ENCODE peak calls at places on chromosome 22, in seven cellular contexts. K, G, W, E, F, V and X are unnamed samples.

GRCh38 chr22:32708835-32709234 is 92.7 kb upstream of the TIMP3 start:
- DNase-seq in K (peak), G (peak), W (no peak), E (no peak), F (no peak), V (no peak), X (no peak)

GRCh38 chr22:32710896-32711295 is 90.6 kb upstream of the TIMP3 start:
- DNase-seq in K (no peak), G (no peak), W (no peak), E (no peak), F (no peak), V (no peak), X (no peak)

GRCh38 chr22:27110985-27111451 is 453.6 kb downstream of the MIAT start:
- DNase-seq in K (no peak), G (peak), W (no peak), E (peak), F (peak), V (no peak), X (no peak)

GRCh38 chr22:50443202-50443601 is 31.6 kb downstream of the SBF1 start:
- DNase-seq in K (no peak), G (peak), W (no peak), E (no peak), F (no peak), V (no peak), X (no peak)

GRCh38 chr22:44952863-44953790 is 56.7 kb downstream of the PHF21B start:
- DNase-seq in K (no peak), G (no peak), W (no peak), E (no peak), F (no peak), V (no peak), X (no peak)

GRCh38 chr22:22074634-22075381 is 92.2 kb upstream of the TOP3B start:
- DNase-seq in K (peak), G (no peak), W (no peak), E (peak), F (no peak), V (no peak), X (no peak)

GRCh38 chr22:40524392-40525249 is 111.9 kb downstream of the MRTFA start:
- DNase-seq in K (peak), G (peak), W (no peak), E (no peak), F (no peak), V (no peak), X (no peak)

GRCh38 chr22:35349704-35350538 is 31.0 kb upstream of the HMOX1 start:
- DNase-seq in K (no peak), G (peak), W (no peak), E (peak), F (no peak), V (peak), X (no peak)

GRCh38 chr22:27447316-27447715 is 354.2 kb downstream of the MN1 start:
- DNase-seq in K (no peak), G (no peak), W (no peak), E (no peak), F (no peak), V (no peak), X (no peak)

GRCh38 chr22:50314455-50315288 is 7.2 kb upstream of the PLXNB2 start:
- DNase-seq in K (no peak), G (no peak), W (no peak), E (peak), F (no peak), V (no peak), X (no peak)

GRCh38 chr22:36160499-36160942 is at the start of gene APOL3:
- DNase-seq in K (peak), G (peak), W (peak), E (no peak), F (no peak), V (peak), X (no peak)

GRCh38 chr22:30288414-30289125 is 735 bp downstream of the CASTOR1 start:
- DNase-seq in K (no peak), G (no peak), W (no peak), E (no peak), F (no peak), V (no peak), X (no peak)

GRCh38 chr22:50151571-50152537 is 18.7 kb upstream of the PANX2 start:
- DNase-seq in K (no peak), G (no peak), W (no peak), E (no peak), F (no peak), V (no peak), X (no peak)

GRCh38 chr22:23722168-23722567 is 28.7 kb downstream of the ZNF70 start:
- DNase-seq in K (no peak), G (no peak), W (no peak), E (no peak), F (no peak), V (no peak), X (no peak)

GRCh38 chr22:45554040-45554406 is 51.3 kb downstream of the FBLN1 start:
- DNase-seq in K (no peak), G (no peak), W (no peak), E (no peak), F (no peak), V (no peak), X (no peak)

GRCh38 chr22:45895436-45896152 is 81.4 kb downstream of the WNT7B start:
- DNase-seq in K (no peak), G (no peak), W (no peak), E (no peak), F (no peak), V (no peak), X (no peak)

GRCh38 chr22:49948958-49949913 is 11.3 kb upstream of the PIM3 start:
- DNase-seq in K (peak), G (no peak), W (no peak), E (peak), F (no peak), V (no peak), X (no peak)

GRCh38 chr22:31715157-31715778 is 34.7 kb downstream of the PRR14L start:
- DNase-seq in K (no peak), G (no peak), W (no peak), E (no peak), F (no peak), V (no peak), X (no peak)

GRCh38 chr22:35258144-35258988 is 1.1 kb downstream of the HMGXB4 start:
- DNase-seq in K (peak), G (peak), W (no peak), E (peak), F (peak), V (no peak), X (no peak)

GRCh38 chr22:19086944-19087343 is 35.3 kb downstream of the DGCR2 start:
- DNase-seq in K (peak), G (peak), W (no peak), E (no peak), F (no peak), V (no peak), X (no peak)

GRCh38 chr22:24434472-24435322 is 7.3 kb downstream of the ADORA2A start:
- DNase-seq in K (no peak), G (no peak), W (no peak), E (no peak), F (no peak), V (no peak), X (no peak)

GRCh38 chr22:35540600-35541253 is at the start of gene RASD2:
- DNase-seq in K (peak), G (peak), W (no peak), E (peak), F (no peak), V (peak), X (no peak)

GRCh38 chr22:35705141-35705540 is 12.5 kb upstream of the APOL5 start:
- DNase-seq in K (peak), G (peak), W (no peak), E (no peak), F (no peak), V (no peak), X (peak)

GRCh38 chr22:33476716-33477115 is 418.5 kb upstream of the SYN3 start:
- DNase-seq in K (peak), G (no peak), W (no peak), E (peak), F (no peak), V (no peak), X (no peak)

GRCh38 chr22:18035740-18036139 is 11.4 kb upstream of the MICAL3 start:
- DNase-seq in K (peak), G (peak), W (no peak), E (peak), F (no peak), V (no peak), X (no peak)

GRCh38 chr22:19353363-19354131 is 62.0 kb upstream of the CLTCL1 start:
- DNase-seq in K (no peak), G (no peak), W (no peak), E (no peak), F (no peak), V (no peak), X (no peak)

GRCh38 chr22:36405221-36405631 is 17.5 kb upstream of the MYH9 start:
- DNase-seq in K (no peak), G (no peak), W (no peak), E (no peak), F (no peak), V (no peak), X (no peak)

GRCh38 chr22:40410272-40410671 is 39.9 kb downstream of the SGSM3 start:
- DNase-seq in K (peak), G (peak), W (no peak), E (no peak), F (no peak), V (no peak), X (no peak)

GRCh38 chr22:17724678-17725464 is 49.4 kb downstream of the BID start:
- DNase-seq in K (no peak), G (no peak), W (no peak), E (no peak), F (no peak), V (no peak), X (no peak)

GRCh38 chr22:50481045-50481439 is 301 bp upstream of the ADM2 start:
- DNase-seq in K (no peak), G (no peak), W (no peak), E (no peak), F (no peak), V (no peak), X (no peak)

GRCh38 chr22:50526849-50527801 is 1.7 kb upstream of the SCO2 start:
- DNase-seq in K (no peak), G (peak), W (peak), E (no peak), F (no peak), V (peak), X (no peak)

GRCh38 chr22:31284241-31284745 is 8.0 kb downstream of the PIK3IP1 start:
- DNase-seq in K (no peak), G (no peak), W (no peak), E (no peak), F (no peak), V (no peak), X (no peak)

GRCh38 chr22:38761202-38762162 is 5.7 kb upstream of the SUN2 start:
- DNase-seq in K (no peak), G (no peak), W (no peak), E (no peak), F (no peak), V (no peak), X (no peak)

GRCh38 chr22:30940655-30941362 is 27.8 kb downstream of the MORC2 start:
- DNase-seq in K (no peak), G (no peak), W (no peak), E (no peak), F (no peak), V (no peak), X (no peak)

DNA sequence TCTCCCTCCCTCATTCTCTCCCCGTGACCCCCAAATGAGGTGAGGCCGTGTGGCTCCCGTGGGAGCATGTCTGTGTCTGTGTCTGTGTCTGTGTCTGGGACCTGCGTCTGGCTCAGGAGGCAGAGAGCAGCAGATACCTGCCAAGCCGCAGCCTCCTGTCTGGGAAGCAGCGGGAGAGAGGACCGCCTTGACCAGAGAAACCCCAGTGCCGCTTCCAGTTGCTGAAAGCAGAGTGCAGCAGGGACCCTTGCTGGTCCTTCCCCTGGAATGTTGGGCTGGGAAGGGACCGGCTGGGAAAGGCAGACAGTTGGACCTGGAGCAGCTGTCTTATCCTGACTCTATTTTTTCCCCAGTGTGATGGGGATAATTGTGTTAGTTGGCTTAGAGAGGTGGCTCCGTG is 525 bp downstream of the CSDC2 start:
- DNase-seq in K (no peak), G (no peak), W (no peak), E (peak), F (no peak), V (no peak), X (no peak)
- H3K4me3 ChIP-seq in K (no peak), G (peak), W (no peak), E (no peak), F (peak), V (peak), X (peak)

GRCh38 chr22:29205598-29206371 is at the start of gene EMID1:
- DNase-seq in K (no peak), G (peak), W (no peak), E (peak), F (no peak), V (peak), X (no peak)
- TF ChIP-seq CTCF in K (peak), G (no peak), W (no peak), E (peak), F (peak), V (peak), X (no peak)

DNA sequence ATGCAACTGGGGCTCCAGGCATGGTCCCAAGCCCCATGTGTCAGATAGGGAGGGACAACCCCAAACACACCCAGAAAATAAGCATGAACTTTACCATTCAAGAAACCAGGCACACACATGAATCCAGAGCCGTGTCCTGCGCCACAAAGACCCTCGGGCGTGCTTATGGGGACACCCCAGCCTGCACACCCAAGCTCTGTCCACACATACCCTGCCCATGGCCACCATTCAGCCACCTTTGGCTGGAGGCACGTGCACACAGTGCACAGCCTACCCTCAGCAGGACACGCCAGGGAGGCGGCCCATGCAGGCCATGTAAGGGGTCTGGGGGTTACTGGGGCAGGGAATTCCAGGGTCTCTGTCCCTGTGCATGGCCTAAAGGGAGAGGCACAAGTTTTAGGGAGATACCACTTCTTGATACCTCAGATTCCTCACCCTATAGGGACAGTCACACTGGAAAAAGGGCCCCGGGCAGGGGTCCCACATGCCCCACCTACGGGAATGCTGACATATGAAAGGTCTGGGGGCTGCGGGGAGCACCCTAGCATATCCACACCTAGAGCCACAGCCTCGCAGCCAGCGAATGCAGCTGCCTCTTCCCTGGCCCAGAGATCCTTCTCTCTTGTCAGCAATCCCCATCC is 20.6 kb downstream of the PACSIN2 start:
- DNase-seq in K (no peak), G (no peak), W (no peak), E (no peak), F (no peak), V (no peak), X (no peak)
- H3K4me3 ChIP-seq in K (no peak), G (peak), W (no peak), E (no peak), F (no peak), V (no peak), X (no peak)

GRCh38 chr22:37659066-37659896 is 758 bp downstream of the PDXP start:
- DNase-seq in K (no peak), G (no peak), W (no peak), E (peak), F (no peak), V (no peak), X (no peak)

GRCh38 chr22:37660709-37661045 is 2.2 kb downstream of the PDXP start:
- DNase-seq in K (no peak), G (no peak), W (no peak), E (no peak), F (no peak), V (no peak), X (no peak)

GRCh38 chr22:37662039-37662438 is 3.5 kb downstream of the PDXP start:
- DNase-seq in K (no peak), G (no peak), W (no peak), E (no peak), F (no peak), V (no peak), X (no peak)

GRCh38 chr22:37659897-37660708 is 1.6 kb downstream of the PDXP start:
- DNase-seq in K (no peak), G (no peak), W (no peak), E (no peak), F (no peak), V (no peak), X (no peak)

DNA sequence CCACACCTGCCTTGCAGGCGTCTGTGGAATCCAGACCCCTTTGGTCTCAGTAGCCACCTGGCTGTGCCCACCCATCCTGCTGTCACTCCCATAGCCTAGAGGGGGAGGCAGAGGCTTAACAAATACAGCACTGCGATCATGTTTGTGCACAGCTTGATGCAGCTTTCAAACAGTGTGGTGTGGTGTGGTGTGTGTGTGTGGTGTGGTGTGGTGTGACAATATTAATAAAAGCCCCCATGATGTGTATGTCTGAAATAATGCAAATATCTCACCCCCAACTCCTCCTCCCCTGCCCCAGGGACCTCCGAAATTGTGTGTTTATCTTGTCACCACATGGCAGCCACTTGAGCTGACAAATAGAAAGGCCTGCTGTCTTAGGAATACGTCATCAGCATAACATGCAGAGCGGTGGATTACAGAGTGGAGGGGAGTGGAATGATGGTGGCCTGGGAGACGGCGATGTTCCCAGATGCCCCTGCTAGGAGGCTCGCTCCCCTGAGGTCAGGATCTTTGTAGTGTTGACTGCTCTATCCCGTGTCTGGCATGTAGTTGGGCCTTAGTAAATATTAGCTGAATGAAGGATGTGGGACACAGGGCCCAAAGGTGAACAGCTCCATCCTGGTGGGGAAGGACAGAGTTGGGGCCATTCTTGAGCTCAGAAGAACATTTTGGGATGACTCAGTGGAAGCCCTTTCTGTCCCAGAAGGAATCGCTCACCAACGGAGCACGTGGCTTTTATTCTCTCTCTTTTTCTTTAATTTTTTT is 2.8 kb downstream of the PDXP start:
- DNase-seq in K (peak), G (peak), W (no peak), E (peak), F (peak), V (no peak), X (no peak)
- TF ChIP-seq CTCF in K (peak), G (peak), W (no peak), E (peak), F (peak), V (peak), X (peak)

GRCh38 chr22:20435436-20436308 is 2.0 kb downstream of the SCARF2 start:
- DNase-seq in K (no peak), G (no peak), W (no peak), E (no peak), F (no peak), V (no peak), X (no peak)
- H3K4me3 ChIP-seq in K (no peak), G (peak), W (no peak), E (peak), F (peak), V (peak), X (peak)

GRCh38 chr22:20758688-20759087 is 15.2 kb upstream of the SERPIND1 start:
- DNase-seq in K (no peak), G (no peak), W (no peak), E (no peak), F (no peak), V (no peak), X (no peak)
- TF ChIP-seq CTCF in K (peak), G (no peak), W (no peak), E (no peak), F (no peak), V (no peak), X (no peak)

GRCh38 chr22:28810839-28811491 is 10.6 kb upstream of the XBP1 start:
- DNase-seq in K (no peak), G (no peak), W (no peak), E (no peak), F (no peak), V (no peak), X (no peak)
- H3K4me3 ChIP-seq in K (no peak), G (no peak), W (no peak), E (no peak), F (no peak), V (no peak), X (no peak)